ENCODE peak calls at places on chromosomes 2 and 18, in ten cellular contexts. Z, W, J, U, O, B, R, A, F and N are unnamed samples.

GRCh38 chr2:53087282-53087882 is 680.2 kb upstream of the CHAC2 start:
- DNase-seq in Z (no peak), W (no peak), J (no peak), U (peak; percentile 63), O (no peak), B (no peak), R (peak; percentile 66), A (no peak), F (no peak), N (no peak)

GRCh38 chr2:27742571-27742970 is 28.9 kb upstream of the MRPL33 start:
- DNase-seq in Z (no peak), W (no peak), J (no peak), U (no peak), O (no peak), B (no peak), R (no peak), A (no peak), F (no peak), N (no peak)

GRCh38 chr18:58241877-58242276 is 197.9 kb downstream of the NEDD4L start:
- DNase-seq in Z (no peak), W (no peak), J (no peak), U (peak; percentile 86), O (no peak), B (no peak), R (peak; percentile 94), A (no peak), F (no peak), N (no peak)

GRCh38 chr2:146661494-146662096 is 1183.2 kb upstream of the ACVR2A start:
- DNase-seq in Z (peak; percentile 57), W (no peak), J (no peak), U (peak; percentile 63), O (peak; percentile 1), B (no peak), R (peak; percentile 36), A (no peak), F (no peak), N (no peak)

GRCh38 chr2:210541280-210541902 is 15.0 kb upstream of the CPS1 start:
- DNase-seq in Z (no peak), W (no peak), J (peak; percentile 28), U (no peak), O (no peak), B (no peak), R (no peak), A (no peak), F (no peak), N (no peak)

GRCh38 chr2:36549063-36549662 is 48.8 kb downstream of the FEZ2 start:
- DNase-seq in Z (no peak), W (no peak), J (no peak), U (no peak), O (no peak), B (no peak), R (peak; percentile 38), A (no peak), F (no peak), N (no peak)

GRCh38 chr2:7020468-7020867 is 103.3 kb downstream of the RNF144A start:
- DNase-seq in Z (no peak), W (no peak), J (no peak), U (no peak), O (no peak), B (no peak), R (no peak), A (no peak), F (no peak), N (no peak)

GRCh38 chr2:149661844-149662243 is 74.3 kb upstream of the MMADHC start:
- DNase-seq in Z (peak; percentile 59), W (no peak), J (no peak), U (peak; percentile 74), O (no peak), B (no peak), R (peak; percentile 87), A (no peak), F (no peak), N (no peak)

GRCh38 chr2:172770887-172771286 is 35.2 kb downstream of the RAPGEF4 start:
- DNase-seq in Z (no peak), W (no peak), J (no peak), U (no peak), O (no peak), B (no peak), R (no peak), A (no peak), F (no peak), N (no peak)

GRCh38 chr2:65277791-65278449 is 50.3 kb downstream of the ACTR2 start:
- DNase-seq in Z (no peak), W (no peak), J (no peak), U (no peak), O (no peak), B (no peak), R (peak; percentile 70), A (no peak), F (no peak), N (no peak)

GRCh38 chr2:101723366-101724112 is 26.0 kb downstream of the MAP4K4 start:
- DNase-seq in Z (no peak), W (no peak), J (no peak), U (no peak), O (no peak), B (no peak), R (no peak), A (no peak), F (no peak), N (no peak)

GRCh38 chr18:74665346-74665745 is 67.7 kb downstream of the ZNF407 start:
- DNase-seq in Z (no peak), W (no peak), J (no peak), U (no peak), O (no peak), B (no peak), R (no peak), A (no peak), F (no peak), N (no peak)

GRCh38 chr2:109156052-109156451 is 27.0 kb downstream of the SH3RF3 start:
- DNase-seq in Z (no peak), W (no peak), J (no peak), U (peak; percentile 9), O (no peak), B (no peak), R (peak; percentile 6), A (no peak), F (no peak), N (no peak)

GRCh38 chr2:216635701-216636541 is 2.7 kb downstream of the IGFBP2 start:
- DNase-seq in Z (no peak), W (no peak), J (no peak), U (no peak), O (peak; percentile 78), B (no peak), R (peak; percentile 67), A (peak; percentile 58), F (no peak), N (no peak)

GRCh38 chr2:38697116-38697840 is 31.4 kb downstream of the GALM start:
- DNase-seq in Z (peak; percentile 75), W (no peak), J (no peak), U (no peak), O (no peak), B (peak; percentile 37), R (peak; percentile 24), A (no peak), F (no peak), N (no peak)

GRCh38 chr18:75247041-75247551 is 36.5 kb downstream of the TSHZ1 start:
- DNase-seq in Z (no peak), W (no peak), J (no peak), U (no peak), O (no peak), B (no peak), R (peak; percentile 35), A (no peak), F (no peak), N (no peak)

GRCh38 chr2:177577075-177577474 is 184.5 kb downstream of the AGPS start:
- DNase-seq in Z (no peak), W (no peak), J (no peak), U (no peak), O (no peak), B (no peak), R (no peak), A (no peak), F (no peak), N (no peak)

GRCh38 chr2:127642706-127643697 is 3.0 kb upstream of the GPR17 start:
- DNase-seq in Z (no peak), W (no peak), J (no peak), U (no peak), O (peak; percentile 66), B (no peak), R (no peak), A (no peak), F (no peak), N (no peak)

GRCh38 chr2:241907171-241907570 is 37.6 kb downstream of the RTP5 start:
- DNase-seq in Z (no peak), W (no peak), J (no peak), U (no peak), O (peak; percentile 25), B (no peak), R (no peak), A (no peak), F (no peak), N (no peak)

GRCh38 chr2:21467910-21468309 is 344.1 kb downstream of the TDRD15 start:
- DNase-seq in Z (no peak), W (no peak), J (no peak), U (no peak), O (no peak), B (no peak), R (peak; percentile 5), A (no peak), F (no peak), N (no peak)

GRCh38 chr2:32496657-32497056 is 131.2 kb upstream of the TTC27 start:
- DNase-seq in Z (no peak), W (peak; percentile 71), J (no peak), U (no peak), O (peak; percentile 4), B (no peak), R (no peak), A (no peak), F (no peak), N (no peak)

GRCh38 chr2:145724499-145724898 is 1204.6 kb upstream of the ZEB2 start:
- DNase-seq in Z (no peak), W (no peak), J (no peak), U (peak; percentile 21), O (no peak), B (no peak), R (peak; percentile 78), A (no peak), F (no peak), N (no peak)